ENCODE peak calls at places on chromosomes 1 and 21, in nine cellular contexts. U, M, P, G, Q, X, E, J and F are unnamed samples.

GRCh38 chr1:211579434-211580302 is 707 bp upstream of the SLC30A1 start:
- DNase-seq in U (peak), M (no peak), P (peak), G (peak), Q (peak), X (peak), E (peak), J (no peak), F (no peak)

GRCh38 chr21:25329227-25329626 is 278.1 kb downstream of the MRPL39 start:
- DNase-seq in U (no peak), M (no peak), P (no peak), G (no peak), Q (no peak), X (no peak), E (peak), J (no peak), F (no peak)

GRCh38 chr1:38958967-38959366 is 17.3 kb upstream of the RHBDL2 start:
- DNase-seq in U (no peak), M (no peak), P (no peak), G (no peak), Q (no peak), X (no peak), E (peak), J (no peak), F (no peak)

GRCh38 chr1:192109576-192109975 is 48.7 kb upstream of the RGS18 start:
- DNase-seq in U (no peak), M (no peak), P (no peak), G (no peak), Q (no peak), X (no peak), E (no peak), J (no peak), F (no peak)

GRCh38 chr1:76035053-76035452 is 39.5 kb upstream of the ST6GALNAC3 start:
- DNase-seq in U (no peak), M (no peak), P (no peak), G (no peak), Q (no peak), X (no peak), E (no peak), J (no peak), F (peak)

GRCh38 chr1:31580513-31580870 is 4.2 kb downstream of the TINAGL1 start:
- DNase-seq in U (no peak), M (no peak), P (no peak), G (no peak), Q (no peak), X (no peak), E (no peak), J (no peak), F (no peak)

GRCh38 chr1:35715568-35716002 is 3.1 kb downstream of the C1orf216 start:
- DNase-seq in U (peak), M (peak), P (peak), G (peak), Q (peak), X (peak), E (peak), J (peak), F (peak)

GRCh38 chr21:33578959-33579542 is 9.4 kb downstream of the DONSON start:
- DNase-seq in U (no peak), M (no peak), P (no peak), G (no peak), Q (no peak), X (no peak), E (peak), J (no peak), F (no peak)

GRCh38 chr1:203170625-203171330 is 4.8 kb downstream of the MYBPH start:
- DNase-seq in U (no peak), M (no peak), P (no peak), G (no peak), Q (no peak), X (no peak), E (peak), J (no peak), F (no peak)

GRCh38 chr1:12278998-12279397 is 49.2 kb downstream of the VPS13D start:
- DNase-seq in U (no peak), M (no peak), P (no peak), G (no peak), Q (no peak), X (no peak), E (no peak), J (no peak), F (no peak)

GRCh38 chr1:213014642-213015041 is 1.0 kb downstream of the ANGEL2 start:
- DNase-seq in U (no peak), M (no peak), P (no peak), G (no peak), Q (peak), X (no peak), E (peak), J (no peak), F (no peak)

GRCh38 chr1:155166373-155167165 is 6.5 kb downstream of the KRTCAP2 start:
- DNase-seq in U (no peak), M (no peak), P (peak), G (no peak), Q (no peak), X (no peak), E (no peak), J (no peak), F (no peak)

GRCh38 chr1:11784993-11785769 is 20.6 kb downstream of the MTHFR start:
- DNase-seq in U (no peak), M (peak), P (peak), G (no peak), Q (no peak), X (peak), E (peak), J (peak), F (peak)

GRCh38 chr1:165408518-165408917 is 36.4 kb downstream of the RXRG start:
- DNase-seq in U (no peak), M (no peak), P (no peak), G (no peak), Q (peak), X (peak), E (peak), J (no peak), F (no peak)

GRCh38 chr1:188735567-188735966 is 1742.1 kb downstream of the BRINP3 start:
- DNase-seq in U (no peak), M (no peak), P (no peak), G (no peak), Q (no peak), X (no peak), E (no peak), J (no peak), F (no peak)

GRCh38 chr1:156121441-156121840 is 6.9 kb downstream of the LMNA start:
- DNase-seq in U (no peak), M (no peak), P (no peak), G (no peak), Q (no peak), X (no peak), E (no peak), J (no peak), F (no peak)

GRCh38 chr21:41878831-41879189 is 334 bp downstream of the PRDM15 start:
- DNase-seq in U (peak), M (peak), P (peak), G (peak), Q (peak), X (peak), E (peak), J (peak), F (peak)

GRCh38 chr1:25796807-25797458 is 3.1 kb upstream of the SELENON start:
- DNase-seq in U (peak), M (peak), P (peak), G (peak), Q (peak), X (peak), E (peak), J (peak), F (peak)

GRCh38 chr1:235502601-235503332 is 1.5 kb downstream of the B3GALNT2 start:
- DNase-seq in U (no peak), M (no peak), P (no peak), G (no peak), Q (no peak), X (no peak), E (peak), J (no peak), F (no peak)

GRCh38 chr1:234956821-234957329 is 171.8 kb downstream of the TOMM20 start:
- DNase-seq in U (no peak), M (no peak), P (no peak), G (no peak), Q (no peak), X (no peak), E (no peak), J (no peak), F (no peak)

GRCh38 chr1:68011786-68012375 is 38.5 kb downstream of the DIRAS3 start:
- DNase-seq in U (no peak), M (no peak), P (no peak), G (no peak), Q (no peak), X (no peak), E (peak), J (no peak), F (no peak)